ENCODE peak calls at places on chromosome 1, in nine cellular contexts. E is mesenteric fat pad; O is stimulated activated CD8-positive, alpha-beta memory T cell treated with anti-CD3 and anti-CD28 coated beads, Interleukin-4, amount 100 ng/mL, for 24 hours; A is heart right ventricle; F is AG20443; I is Right ventricle myocardium inferior; W is adrenal gland; J is HFF-Myc; H is progenitor cell of endocrine pancreas. D is an unnamed sample.

GRCh38 chr1:238465449-238465848 is 574.7 kb upstream of the ZP4 start:
- DNase-seq in E (no peak), O (no peak), A (no peak), F (no peak), I (no peak), W (no peak), J (no peak), H (no peak), D (no peak)

GRCh38 chr1:107444302-107444701 is 303.5 kb downstream of the NTNG1 start:
- DNase-seq in E (no peak), O (no peak), A (no peak), F (no peak), I (no peak), W (no peak), J (no peak), H (no peak), D (no peak)

GRCh38 chr1:63506782-63507181 is 16.2 kb downstream of the ITGB3BP start:
- DNase-seq in E (no peak), O (no peak), A (no peak), F (no peak), I (no peak), W (no peak), J (no peak), H (no peak), D (no peak)

GRCh38 chr1:78277253-78277652 is 213.5 kb upstream of the PTGFR start:
- DNase-seq in E (no peak), O (no peak), A (no peak), F (peak), I (no peak), W (no peak), J (no peak), H (no peak), D (no peak)

GRCh38 chr1:230262867-230263572 is 163.1 kb downstream of the PGBD5 start:
- DNase-seq in E (peak), O (no peak), A (no peak), F (no peak), I (no peak), W (peak), J (no peak), H (no peak), D (no peak)

GRCh38 chr1:186754542-186755150 is 74.1 kb upstream of the PLA2G4A start:
- DNase-seq in E (no peak), O (no peak), A (no peak), F (no peak), I (no peak), W (no peak), J (peak), H (no peak), D (no peak)

GRCh38 chr1:98360864-98361263 is 300.7 kb upstream of the SNX7 start:
- DNase-seq in E (no peak), O (no peak), A (no peak), F (no peak), I (no peak), W (no peak), J (no peak), H (no peak), D (no peak)

GRCh38 chr1:226443439-226443838 is 35.5 kb upstream of the PARP1 start:
- DNase-seq in E (no peak), O (no peak), A (no peak), F (peak), I (no peak), W (peak), J (no peak), H (no peak), D (no peak)

D was measured in iPS-NIHi11.